ENCODE peak calls at places on chromosome 12, in eight cellular contexts. Q is GM03348; K is prostate gland; N is stimulated activated CD4-positive, alpha-beta T cell treated with anti-CD3 and anti-CD28 coated beads, Interleukin-4, amount 100 ng/mL, for 24 hours; I is germinal center; U is heart left ventricle; L is tibial nerve; C is iris pigment epithelial cell. P is an unnamed sample.

GRCh38 chr12:12714276-12715001 is 2.7 kb upstream of the CDKN1B start:
- DNase-seq in Q (no peak), K (peak; percentile 59), N (peak; percentile 54), I (peak; percentile 66), U (peak; percentile 73), L (no peak), C (peak; percentile 50), P (no peak)

GRCh38 chr12:53502331-53502730 is 1.2 kb downstream of the TARBP2 start:
- DNase-seq in Q (no peak), K (no peak), N (no peak), I (no peak), U (no peak), L (no peak), C (no peak), P (peak; percentile 70)

GRCh38 chr12:75969768-75970167 is 61.8 kb downstream of the PHLDA1 start:
- DNase-seq in Q (no peak), K (no peak), N (no peak), I (no peak), U (no peak), L (no peak), C (no peak), P (peak; percentile 41)

GRCh38 chr12:7498832-7499231 is 4.7 kb downstream of the CD163 start:
- DNase-seq in Q (peak; percentile 81), K (no peak), N (no peak), I (no peak), U (no peak), L (no peak), C (peak; percentile 63), P (peak; percentile 37)

GRCh38 chr12:12682284-12682683 is 13.7 kb downstream of the GPR19 start:
- DNase-seq in Q (no peak), K (no peak), N (no peak), I (no peak), U (no peak), L (no peak), C (no peak), P (no peak)

GRCh38 chr12:68971404-68971803 is 38.4 kb upstream of the CPM start:
- DNase-seq in Q (peak; percentile 71), K (no peak), N (no peak), I (no peak), U (no peak), L (no peak), C (peak; percentile 57), P (peak; percentile 55)

GRCh38 chr12:3275171-3276041 is 198.2 kb downstream of the TSPAN9 start:
- DNase-seq in Q (peak; percentile 93), K (peak; percentile 71), N (peak; percentile 72), I (peak; percentile 82), U (peak; percentile 88), L (peak; percentile 86), C (peak; percentile 63), P (peak; percentile 76)

GRCh38 chr12:100473050-100473715 is 483 bp upstream of the NR1H4 start:
- DNase-seq in Q (no peak), K (no peak), N (no peak), I (no peak), U (no peak), L (no peak), C (no peak), P (no peak)

GRCh38 chr12:105084251-105085250 is at the start of gene ALDH1L2:
- DNase-seq in Q (peak; percentile 97), K (peak; percentile 54), N (peak; percentile 36), I (peak; percentile 74), U (peak; percentile 91), L (peak; percentile 79), C (peak; percentile 92), P (peak; percentile 91)

GRCh38 chr12:4353785-4354208 is 25.7 kb downstream of the FGF23 start:
- DNase-seq in Q (no peak), K (no peak), N (peak; percentile 17), I (peak; percentile 14), U (no peak), L (no peak), C (peak; percentile 9), P (peak; percentile 18)

GRCh38 chr12:85725991-85726390 is 110.2 kb downstream of the RASSF9 start:
- DNase-seq in Q (peak; percentile 15), K (no peak), N (no peak), I (no peak), U (no peak), L (no peak), C (no peak), P (peak; percentile 21)

GRCh38 chr12:17661250-17661649 is 428.7 kb downstream of the RERGL start:
- DNase-seq in Q (no peak), K (no peak), N (no peak), I (no peak), U (no peak), L (no peak), C (no peak), P (no peak)

GRCh38 chr12:109879332-109880048 is 851 bp downstream of the GLTP start:
- DNase-seq in Q (peak; percentile 48), K (peak; percentile 31), N (peak; percentile 4), I (no peak), U (no peak), L (no peak), C (peak; percentile 9), P (peak; percentile 24)

GRCh38 chr12:57896139-57896436 is 45.3 kb upstream of the ATP23 start:
- DNase-seq in Q (peak; percentile 31), K (no peak), N (no peak), I (no peak), U (no peak), L (no peak), C (peak; percentile 21), P (peak; percentile 45)

GRCh38 chr12:46948936-46949555 is 123.2 kb upstream of the SLC38A4 start:
- DNase-seq in Q (peak; percentile 23), K (no peak), N (no peak), I (no peak), U (no peak), L (no peak), C (no peak), P (no peak)

GRCh38 chr12:49949866-49950265 is 671 bp upstream of the AQP2 start:
- DNase-seq in Q (no peak), K (no peak), N (no peak), I (no peak), U (no peak), L (no peak), C (no peak), P (no peak)

GRCh38 chr12:110689002-110689600 is at the start of gene HVCN1:
- DNase-seq in Q (peak; percentile 78), K (peak; percentile 39), N (peak; percentile 29), I (peak; percentile 79), U (peak; percentile 85), L (peak; percentile 35), C (peak; percentile 5), P (no peak)

GRCh38 chr12:95204141-95204866 is 13.0 kb downstream of the FGD6 start:
- DNase-seq in Q (peak; percentile 56), K (peak; percentile 12), N (no peak), I (no peak), U (no peak), L (peak; percentile 38), C (peak; percentile 98), P (peak; percentile 94)

GRCh38 chr12:100926669-100927248 is 132.2 kb downstream of the ANO4 start:
- DNase-seq in Q (peak; percentile 5), K (no peak), N (no peak), I (no peak), U (no peak), L (no peak), C (peak; percentile 24), P (peak; percentile 46)

GRCh38 chr12:22395666-22396065 is 61.2 kb upstream of the ST8SIA1 start:
- DNase-seq in Q (no peak), K (no peak), N (no peak), I (no peak), U (no peak), L (no peak), C (no peak), P (no peak)

GRCh38 chr12:80154261-80154660 is 54.9 kb downstream of the OTOGL start:
- DNase-seq in Q (no peak), K (no peak), N (no peak), I (no peak), U (no peak), L (no peak), C (peak; percentile 50), P (peak; percentile 26)

GRCh38 chr12:124395284-124395752 is 100.4 kb downstream of the RFLNA start:
- DNase-seq in Q (no peak), K (no peak), N (no peak), I (no peak), U (no peak), L (no peak), C (peak; percentile 31), P (no peak)

GRCh38 chr12:108950991-108951739 is 69.7 kb downstream of the SVOP start:
- DNase-seq in Q (peak; percentile 62), K (peak; percentile 68), N (peak; percentile 69), I (peak; percentile 54), U (peak; percentile 75), L (peak; percentile 91), C (peak; percentile 65), P (peak; percentile 71)

GRCh38 chr12:83074495-83074894 is 387.8 kb downstream of the TMTC2 start:
- DNase-seq in Q (no peak), K (no peak), N (no peak), I (no peak), U (no peak), L (no peak), C (no peak), P (no peak)

GRCh38 chr12:110314308-110314707 is 33.3 kb downstream of the ATP2A2 start:
- DNase-seq in Q (peak; percentile 55), K (no peak), N (no peak), I (no peak), U (no peak), L (no peak), C (peak; percentile 89), P (peak; percentile 92)

P was measured in fibroblast of pulmonary artery.